ENCODE peak calls at places on chromosomes 2 and 18, in eight cellular contexts. One of them, this sample, is unnamed.

GRCh38 chr18:68429111-68429510 is 285.8 kb downstream of the TMX3 start:
- DNase-seq in skeletal muscle cell: no peak
- DNase-seq in head of caudate nucleus: no peak
- DNase-seq in activated gamma-delta T cell treated with Interleukin-2 at 50 U/mL for 16 hours: no peak
- DNase-seq in thyroid gland: no peak
- DNase-seq in SIG-M5: no peak
- DNase-seq in kidney tubule cell: no peak
- DNase-seq in HTR-8/SVneo: no peak
- DNase-seq in this sample: no peak

GRCh38 chr2:236813806-236814205 is 244.2 kb downstream of the ACKR3 start:
- DNase-seq in skeletal muscle cell: no peak
- DNase-seq in head of caudate nucleus: no peak
- DNase-seq in activated gamma-delta T cell treated with Interleukin-2 at 50 U/mL for 16 hours: no peak
- DNase-seq in thyroid gland: peak; percentile 50
- DNase-seq in SIG-M5: no peak
- DNase-seq in kidney tubule cell: no peak
- DNase-seq in HTR-8/SVneo: no peak
- DNase-seq in this sample: no peak

GRCh38 chr2:11234309-11234708 is 79.0 kb downstream of the SLC66A3 start:
- DNase-seq in skeletal muscle cell: no peak
- DNase-seq in head of caudate nucleus: no peak
- DNase-seq in activated gamma-delta T cell treated with Interleukin-2 at 50 U/mL for 16 hours: no peak
- DNase-seq in thyroid gland: no peak
- DNase-seq in SIG-M5: no peak
- DNase-seq in kidney tubule cell: peak; percentile 18
- DNase-seq in HTR-8/SVneo: peak; percentile 10
- DNase-seq in this sample: no peak

GRCh38 chr2:240960309-240960962 is 38.0 kb upstream of the SNED1 start:
- DNase-seq in skeletal muscle cell: peak; percentile 43
- DNase-seq in head of caudate nucleus: peak; percentile 22
- DNase-seq in activated gamma-delta T cell treated with Interleukin-2 at 50 U/mL for 16 hours: no peak
- DNase-seq in thyroid gland: peak; percentile 80
- DNase-seq in SIG-M5: no peak
- DNase-seq in kidney tubule cell: no peak
- DNase-seq in HTR-8/SVneo: no peak
- DNase-seq in this sample: no peak

GRCh38 chr2:133484106-133484505 is 84.2 kb downstream of the NCKAP5 start:
- DNase-seq in skeletal muscle cell: peak; percentile 18
- DNase-seq in head of caudate nucleus: no peak
- DNase-seq in activated gamma-delta T cell treated with Interleukin-2 at 50 U/mL for 16 hours: no peak
- DNase-seq in thyroid gland: no peak
- DNase-seq in SIG-M5: no peak
- DNase-seq in kidney tubule cell: no peak
- DNase-seq in HTR-8/SVneo: no peak
- DNase-seq in this sample: peak; percentile 15

GRCh38 chr2:54755641-54756326 is 32.3 kb downstream of the EML6 start:
- DNase-seq in skeletal muscle cell: no peak
- DNase-seq in head of caudate nucleus: peak; percentile 24
- DNase-seq in activated gamma-delta T cell treated with Interleukin-2 at 50 U/mL for 16 hours: no peak
- DNase-seq in thyroid gland: peak; percentile 25
- DNase-seq in SIG-M5: no peak
- DNase-seq in kidney tubule cell: peak; percentile 71
- DNase-seq in HTR-8/SVneo: no peak
- DNase-seq in this sample: no peak

GRCh38 chr2:689877-690510 is 12.8 kb upstream of the TMEM18 start:
- DNase-seq in skeletal muscle cell: no peak
- DNase-seq in head of caudate nucleus: no peak
- DNase-seq in activated gamma-delta T cell treated with Interleukin-2 at 50 U/mL for 16 hours: no peak
- DNase-seq in thyroid gland: no peak
- DNase-seq in SIG-M5: no peak
- DNase-seq in kidney tubule cell: no peak
- DNase-seq in HTR-8/SVneo: no peak
- DNase-seq in this sample: no peak

GRCh38 chr2:172211507-172211906 is 108.8 kb upstream of the DLX2 start:
- DNase-seq in skeletal muscle cell: no peak
- DNase-seq in head of caudate nucleus: no peak
- DNase-seq in activated gamma-delta T cell treated with Interleukin-2 at 50 U/mL for 16 hours: no peak
- DNase-seq in thyroid gland: no peak
- DNase-seq in SIG-M5: no peak
- DNase-seq in kidney tubule cell: no peak
- DNase-seq in HTR-8/SVneo: no peak
- DNase-seq in this sample: peak; percentile 26

GRCh38 chr2:219125225-219125885 is 35.3 kb downstream of the NHEJ1 start:
- DNase-seq in skeletal muscle cell: peak; percentile 87
- DNase-seq in head of caudate nucleus: no peak
- DNase-seq in activated gamma-delta T cell treated with Interleukin-2 at 50 U/mL for 16 hours: no peak
- DNase-seq in thyroid gland: no peak
- DNase-seq in SIG-M5: no peak
- DNase-seq in kidney tubule cell: peak; percentile 95
- DNase-seq in HTR-8/SVneo: peak; percentile 50
- DNase-seq in this sample: peak; percentile 75

GRCh38 chr2:100271210-100271609 is 51.1 kb downstream of the LONRF2 start:
- DNase-seq in skeletal muscle cell: no peak
- DNase-seq in head of caudate nucleus: no peak
- DNase-seq in activated gamma-delta T cell treated with Interleukin-2 at 50 U/mL for 16 hours: no peak
- DNase-seq in thyroid gland: no peak
- DNase-seq in SIG-M5: no peak
- DNase-seq in kidney tubule cell: no peak
- DNase-seq in HTR-8/SVneo: no peak
- DNase-seq in this sample: no peak

GRCh38 chr2:233247116-233247515 is 4.4 kb upstream of the ATG16L1 start:
- DNase-seq in skeletal muscle cell: no peak
- DNase-seq in head of caudate nucleus: no peak
- DNase-seq in activated gamma-delta T cell treated with Interleukin-2 at 50 U/mL for 16 hours: no peak
- DNase-seq in thyroid gland: no peak
- DNase-seq in SIG-M5: no peak
- DNase-seq in kidney tubule cell: peak; percentile 30
- DNase-seq in HTR-8/SVneo: no peak
- DNase-seq in this sample: no peak

GRCh38 chr2:237692601-237693079 is 65.3 kb downstream of the LRRFIP1 start:
- DNase-seq in skeletal muscle cell: no peak
- DNase-seq in head of caudate nucleus: no peak
- DNase-seq in activated gamma-delta T cell treated with Interleukin-2 at 50 U/mL for 16 hours: no peak
- DNase-seq in thyroid gland: peak; percentile 60
- DNase-seq in SIG-M5: no peak
- DNase-seq in kidney tubule cell: peak; percentile 42
- DNase-seq in HTR-8/SVneo: no peak
- DNase-seq in this sample: no peak

GRCh38 chr2:236536727-236537398 is 32.8 kb upstream of the ACKR3 start:
- DNase-seq in skeletal muscle cell: no peak
- DNase-seq in head of caudate nucleus: no peak
- DNase-seq in activated gamma-delta T cell treated with Interleukin-2 at 50 U/mL for 16 hours: peak; percentile 63
- DNase-seq in thyroid gland: no peak
- DNase-seq in SIG-M5: no peak
- DNase-seq in kidney tubule cell: no peak
- DNase-seq in HTR-8/SVneo: no peak
- DNase-seq in this sample: no peak

GRCh38 chr2:200104015-200104414 is 148.6 kb downstream of the MAIP1 start:
- DNase-seq in skeletal muscle cell: no peak
- DNase-seq in head of caudate nucleus: no peak
- DNase-seq in activated gamma-delta T cell treated with Interleukin-2 at 50 U/mL for 16 hours: no peak
- DNase-seq in thyroid gland: no peak
- DNase-seq in SIG-M5: no peak
- DNase-seq in kidney tubule cell: peak; percentile 52
- DNase-seq in HTR-8/SVneo: peak; percentile 12
- DNase-seq in this sample: peak; percentile 25

GRCh38 chr2:16254356-16254965 is 314.1 kb downstream of the MYCN start:
- DNase-seq in skeletal muscle cell: no peak
- DNase-seq in head of caudate nucleus: no peak
- DNase-seq in activated gamma-delta T cell treated with Interleukin-2 at 50 U/mL for 16 hours: no peak
- DNase-seq in thyroid gland: no peak
- DNase-seq in SIG-M5: no peak
- DNase-seq in kidney tubule cell: no peak
- DNase-seq in HTR-8/SVneo: no peak
- DNase-seq in this sample: no peak

GRCh38 chr2:70986499-70987189 is 8.0 kb downstream of the TEX261 start:
- DNase-seq in skeletal muscle cell: no peak
- DNase-seq in head of caudate nucleus: no peak
- DNase-seq in activated gamma-delta T cell treated with Interleukin-2 at 50 U/mL for 16 hours: no peak
- DNase-seq in thyroid gland: no peak
- DNase-seq in SIG-M5: no peak
- DNase-seq in kidney tubule cell: no peak
- DNase-seq in HTR-8/SVneo: no peak
- DNase-seq in this sample: no peak

GRCh38 chr2:140863713-140864112 is 1267.1 kb downstream of the LRP1B start:
- DNase-seq in skeletal muscle cell: peak; percentile 25
- DNase-seq in head of caudate nucleus: no peak
- DNase-seq in activated gamma-delta T cell treated with Interleukin-2 at 50 U/mL for 16 hours: no peak
- DNase-seq in thyroid gland: no peak
- DNase-seq in SIG-M5: no peak
- DNase-seq in kidney tubule cell: peak; percentile 63
- DNase-seq in HTR-8/SVneo: peak; percentile 5
- DNase-seq in this sample: peak; percentile 48

GRCh38 chr2:50691518-50691917 is 340.4 kb downstream of the NRXN1 start:
- DNase-seq in skeletal muscle cell: no peak
- DNase-seq in head of caudate nucleus: peak; percentile 27
- DNase-seq in activated gamma-delta T cell treated with Interleukin-2 at 50 U/mL for 16 hours: no peak
- DNase-seq in thyroid gland: no peak
- DNase-seq in SIG-M5: no peak
- DNase-seq in kidney tubule cell: no peak
- DNase-seq in HTR-8/SVneo: no peak
- DNase-seq in this sample: no peak

GRCh38 chr2:164314148-164314547 is 307.1 kb downstream of the GRB14 start:
- DNase-seq in skeletal muscle cell: peak; percentile 29
- DNase-seq in head of caudate nucleus: no peak
- DNase-seq in activated gamma-delta T cell treated with Interleukin-2 at 50 U/mL for 16 hours: no peak
- DNase-seq in thyroid gland: peak; percentile 93
- DNase-seq in SIG-M5: no peak
- DNase-seq in kidney tubule cell: peak; percentile 51
- DNase-seq in HTR-8/SVneo: no peak
- DNase-seq in this sample: no peak

GRCh38 chr2:792687-793086 is 115.5 kb upstream of the TMEM18 start:
- DNase-seq in skeletal muscle cell: no peak
- DNase-seq in head of caudate nucleus: no peak
- DNase-seq in activated gamma-delta T cell treated with Interleukin-2 at 50 U/mL for 16 hours: no peak
- DNase-seq in thyroid gland: no peak
- DNase-seq in SIG-M5: no peak
- DNase-seq in kidney tubule cell: no peak
- DNase-seq in HTR-8/SVneo: no peak
- DNase-seq in this sample: no peak

GRCh38 chr2:187008111-187008510 is 159.1 kb upstream of the ZSWIM2 start:
- DNase-seq in skeletal muscle cell: peak; percentile 48
- DNase-seq in head of caudate nucleus: no peak
- DNase-seq in activated gamma-delta T cell treated with Interleukin-2 at 50 U/mL for 16 hours: no peak
- DNase-seq in thyroid gland: no peak
- DNase-seq in SIG-M5: no peak
- DNase-seq in kidney tubule cell: peak; percentile 30
- DNase-seq in HTR-8/SVneo: no peak
- DNase-seq in this sample: no peak

GRCh38 chr2:219181531-219181930 is 3.5 kb downstream of the RETREG2 start:
- DNase-seq in skeletal muscle cell: no peak
- DNase-seq in head of caudate nucleus: no peak
- DNase-seq in activated gamma-delta T cell treated with Interleukin-2 at 50 U/mL for 16 hours: no peak
- DNase-seq in thyroid gland: no peak
- DNase-seq in SIG-M5: no peak
- DNase-seq in kidney tubule cell: no peak
- DNase-seq in HTR-8/SVneo: no peak
- DNase-seq in this sample: no peak

GRCh38 chr2:30326497-30326896 is 95.2 kb downstream of the LBH start:
- DNase-seq in skeletal muscle cell: no peak
- DNase-seq in head of caudate nucleus: no peak
- DNase-seq in activated gamma-delta T cell treated with Interleukin-2 at 50 U/mL for 16 hours: no peak
- DNase-seq in thyroid gland: no peak
- DNase-seq in SIG-M5: no peak
- DNase-seq in kidney tubule cell: peak; percentile 39
- DNase-seq in HTR-8/SVneo: no peak
- DNase-seq in this sample: no peak

GRCh38 chr2:164625378-164625971 is 4.2 kb upstream of the GRB14 start:
- DNase-seq in skeletal muscle cell: peak; percentile 36
- DNase-seq in head of caudate nucleus: no peak
- DNase-seq in activated gamma-delta T cell treated with Interleukin-2 at 50 U/mL for 16 hours: no peak
- DNase-seq in thyroid gland: no peak
- DNase-seq in SIG-M5: no peak
- DNase-seq in kidney tubule cell: peak; percentile 73
- DNase-seq in HTR-8/SVneo: no peak
- DNase-seq in this sample: peak; percentile 68

GRCh38 chr2:231245253-231246094 is 47.0 kb downstream of the ARMC9 start:
- DNase-seq in skeletal muscle cell: no peak
- DNase-seq in head of caudate nucleus: no peak
- DNase-seq in activated gamma-delta T cell treated with Interleukin-2 at 50 U/mL for 16 hours: no peak
- DNase-seq in thyroid gland: no peak
- DNase-seq in SIG-M5: no peak
- DNase-seq in kidney tubule cell: no peak
- DNase-seq in HTR-8/SVneo: peak; percentile 25
- DNase-seq in this sample: no peak

GRCh38 chr18:48955528-48956261 is 4.9 kb upstream of the SMAD7 start:
- DNase-seq in skeletal muscle cell: no peak
- DNase-seq in head of caudate nucleus: no peak
- DNase-seq in activated gamma-delta T cell treated with Interleukin-2 at 50 U/mL for 16 hours: no peak
- DNase-seq in thyroid gland: peak; percentile 77
- DNase-seq in SIG-M5: no peak
- DNase-seq in kidney tubule cell: peak; percentile 95
- DNase-seq in HTR-8/SVneo: no peak
- DNase-seq in this sample: no peak

GRCh38 chr2:192068966-192069365 is 125.8 kb downstream of the TMEFF2 start:
- DNase-seq in skeletal muscle cell: no peak
- DNase-seq in head of caudate nucleus: no peak
- DNase-seq in activated gamma-delta T cell treated with Interleukin-2 at 50 U/mL for 16 hours: no peak
- DNase-seq in thyroid gland: no peak
- DNase-seq in SIG-M5: no peak
- DNase-seq in kidney tubule cell: no peak
- DNase-seq in HTR-8/SVneo: no peak
- DNase-seq in this sample: no peak

GRCh38 chr2:239361311-239361642 is 39.5 kb downstream of the HDAC4 start:
- DNase-seq in skeletal muscle cell: no peak
- DNase-seq in head of caudate nucleus: no peak
- DNase-seq in activated gamma-delta T cell treated with Interleukin-2 at 50 U/mL for 16 hours: no peak
- DNase-seq in thyroid gland: no peak
- DNase-seq in SIG-M5: no peak
- DNase-seq in kidney tubule cell: no peak
- DNase-seq in HTR-8/SVneo: no peak
- DNase-seq in this sample: no peak

GRCh38 chr18:13112982-13113381 is 105.6 kb upstream of the LDLRAD4 start:
- DNase-seq in skeletal muscle cell: no peak
- DNase-seq in head of caudate nucleus: peak; percentile 76
- DNase-seq in activated gamma-delta T cell treated with Interleukin-2 at 50 U/mL for 16 hours: no peak
- DNase-seq in thyroid gland: peak; percentile 65
- DNase-seq in SIG-M5: no peak
- DNase-seq in kidney tubule cell: peak; percentile 42
- DNase-seq in HTR-8/SVneo: no peak
- DNase-seq in this sample: no peak

GRCh38 chr18:21191596-21192307 is 50.3 kb upstream of the GREB1L start:
- DNase-seq in skeletal muscle cell: peak; percentile 6
- DNase-seq in head of caudate nucleus: peak; percentile 80
- DNase-seq in activated gamma-delta T cell treated with Interleukin-2 at 50 U/mL for 16 hours: no peak
- DNase-seq in thyroid gland: peak; percentile 58
- DNase-seq in SIG-M5: no peak
- DNase-seq in kidney tubule cell: peak; percentile 58
- DNase-seq in HTR-8/SVneo: peak; percentile 70
- DNase-seq in this sample: peak; percentile 8

GRCh38 chr18:75489493-75490190 is 62.1 kb upstream of the SMIM21 start:
- DNase-seq in skeletal muscle cell: peak; percentile 85
- DNase-seq in head of caudate nucleus: no peak
- DNase-seq in activated gamma-delta T cell treated with Interleukin-2 at 50 U/mL for 16 hours: no peak
- DNase-seq in thyroid gland: no peak
- DNase-seq in SIG-M5: no peak
- DNase-seq in kidney tubule cell: peak; percentile 78
- DNase-seq in HTR-8/SVneo: peak; percentile 20
- DNase-seq in this sample: peak; percentile 73

GRCh38 chr2:55403177-55403998 is 16.3 kb downstream of the CCDC88A start:
- DNase-seq in skeletal muscle cell: no peak
- DNase-seq in head of caudate nucleus: no peak
- DNase-seq in activated gamma-delta T cell treated with Interleukin-2 at 50 U/mL for 16 hours: no peak
- DNase-seq in thyroid gland: no peak
- DNase-seq in SIG-M5: no peak
- DNase-seq in kidney tubule cell: no peak
- DNase-seq in HTR-8/SVneo: no peak
- DNase-seq in this sample: no peak

GRCh38 chr2:28613181-28613580 is 117.3 kb downstream of the PLB1 start:
- DNase-seq in skeletal muscle cell: no peak
- DNase-seq in head of caudate nucleus: no peak
- DNase-seq in activated gamma-delta T cell treated with Interleukin-2 at 50 U/mL for 16 hours: no peak
- DNase-seq in thyroid gland: no peak
- DNase-seq in SIG-M5: no peak
- DNase-seq in kidney tubule cell: peak; percentile 54
- DNase-seq in HTR-8/SVneo: no peak
- DNase-seq in this sample: no peak

GRCh38 chr2:85135066-85135914 is 2.1 kb downstream of the TCF7L1 start:
- DNase-seq in skeletal muscle cell: no peak
- DNase-seq in head of caudate nucleus: no peak
- DNase-seq in activated gamma-delta T cell treated with Interleukin-2 at 50 U/mL for 16 hours: no peak
- DNase-seq in thyroid gland: peak; percentile 32
- DNase-seq in SIG-M5: no peak
- DNase-seq in kidney tubule cell: no peak
- DNase-seq in HTR-8/SVneo: no peak
- DNase-seq in this sample: no peak